ENCODE peak calls at places on chromosomes 12 and 14, in four cellular contexts. A is NB4; P is effector memory CD8-positive, alpha-beta T cell; E is GM20000. L is an unnamed sample.

GRCh38 chr12:54719691-54720090 is 71.5 kb upstream of the DCD start:
- DNase-seq in A (peak), E (no peak), P (no peak), L (no peak)

GRCh38 chr12:107864235-107864634 is 89.7 kb downstream of the ASCL4 start:
- DNase-seq in E (no peak), A (no peak), P (no peak), L (no peak)

GRCh38 chr12:116880817-116881324 is 370 bp downstream of the HRK start:
- DNase-seq in E (peak), A (peak), P (no peak), L (no peak)

GRCh38 chr14:72708708-72709475 is 185.0 kb downstream of the DPF3 start:
- DNase-seq in E (no peak), A (no peak), P (no peak), L (no peak)

GRCh38 chr12:132327351-132328171 is 1.8 kb downstream of the GALNT9 start:
- DNase-seq in A (peak), E (no peak), P (no peak), L (peak)

GRCh38 chr12:105409881-105410471 is 79.5 kb downstream of the C12orf75 start:
- DNase-seq in E (no peak), P (no peak), A (peak), L (no peak)

GRCh38 chr14:95235351-95235750 is 78.0 kb upstream of the DICER1 start:
- DNase-seq in E (no peak), P (no peak), A (no peak), L (no peak)

GRCh38 chr12:124754949-124755800 is 108.5 kb downstream of the SCARB1 start:
- DNase-seq in A (peak), P (peak), E (peak), L (no peak)

GRCh38 chr12:41917827-41918445 is 226.7 kb downstream of the GXYLT1 start:
- DNase-seq in A (no peak), E (no peak), P (no peak), L (no peak)

GRCh38 chr12:92183575-92183974 is 37.9 kb upstream of the BTG1 start:
- DNase-seq in P (no peak), A (no peak), E (no peak), L (no peak)

L was measured in LNCaP clone FGC.